ENCODE peak calls at places on chromosomes 4 and X, in ten cellular contexts. One of them, this sample, is unnamed.

GRCh38 chr4:2458546-2459491 is 10.1 kb upstream of the RNF4 start:
- DNase-seq in ovary: no peak
- DNase-seq in BE2C: peak; percentile 53
- DNase-seq in Calu3: no peak
- DNase-seq in testis: no peak
- DNase-seq in foreskin fibroblast: no peak
- DNase-seq in prostate gland: no peak
- DNase-seq in MCF 10A: no peak
- DNase-seq in HCT116: no peak
- DNase-seq in cardiac fibroblast: no peak
- DNase-seq in this sample: peak; percentile 48

GRCh38 chr4:3241905-3242304 is 7.1 kb upstream of the MSANTD1 start:
- DNase-seq in ovary: peak; percentile 77
- DNase-seq in BE2C: no peak
- DNase-seq in Calu3: no peak
- DNase-seq in testis: peak; percentile 45
- DNase-seq in foreskin fibroblast: peak; percentile 79
- DNase-seq in prostate gland: no peak
- DNase-seq in MCF 10A: no peak
- DNase-seq in HCT116: no peak
- DNase-seq in cardiac fibroblast: peak; percentile 82
- DNase-seq in this sample: no peak

GRCh38 chrX:151703487-151703886 is 8.2 kb downstream of the PRRG3 start:
- DNase-seq in ovary: peak; percentile 50
- DNase-seq in BE2C: no peak
- DNase-seq in Calu3: no peak
- DNase-seq in testis: peak; percentile 43
- DNase-seq in foreskin fibroblast: no peak
- DNase-seq in prostate gland: no peak
- DNase-seq in MCF 10A: peak; percentile 52
- DNase-seq in HCT116: no peak
- DNase-seq in cardiac fibroblast: peak; percentile 20
- DNase-seq in this sample: peak; percentile 15

GRCh38 chr4:4852591-4853362 is 6.7 kb upstream of the MSX1 start:
- DNase-seq in ovary: no peak
- DNase-seq in BE2C: peak; percentile 78
- DNase-seq in Calu3: peak; percentile 22
- DNase-seq in testis: peak; percentile 35
- DNase-seq in foreskin fibroblast: peak; percentile 62
- DNase-seq in prostate gland: no peak
- DNase-seq in MCF 10A: peak; percentile 22
- DNase-seq in HCT116: no peak
- DNase-seq in cardiac fibroblast: peak; percentile 60
- DNase-seq in this sample: no peak

GRCh38 chrX:65575024-65575423 is 40.4 kb upstream of the LAS1L start:
- DNase-seq in ovary: no peak
- DNase-seq in BE2C: no peak
- DNase-seq in Calu3: no peak
- DNase-seq in testis: no peak
- DNase-seq in foreskin fibroblast: no peak
- DNase-seq in prostate gland: no peak
- DNase-seq in MCF 10A: peak; percentile 47
- DNase-seq in HCT116: no peak
- DNase-seq in cardiac fibroblast: no peak
- DNase-seq in this sample: no peak

GRCh38 chr4:34202154-34202553 is 2042.2 kb downstream of the ARAP2 start:
- DNase-seq in ovary: no peak
- DNase-seq in BE2C: no peak
- DNase-seq in Calu3: no peak
- DNase-seq in testis: no peak
- DNase-seq in foreskin fibroblast: no peak
- DNase-seq in prostate gland: no peak
- DNase-seq in MCF 10A: no peak
- DNase-seq in HCT116: no peak
- DNase-seq in cardiac fibroblast: no peak
- DNase-seq in this sample: no peak

GRCh38 chr4:128525939-128526630 is 238.5 kb upstream of the PGRMC2 start:
- DNase-seq in ovary: no peak
- DNase-seq in BE2C: no peak
- DNase-seq in Calu3: peak; percentile 15
- DNase-seq in testis: no peak
- DNase-seq in foreskin fibroblast: no peak
- DNase-seq in prostate gland: peak; percentile 29
- DNase-seq in MCF 10A: peak; percentile 73
- DNase-seq in HCT116: no peak
- DNase-seq in cardiac fibroblast: peak; percentile 81
- DNase-seq in this sample: no peak

GRCh38 chrX:47179928-47180255 is 13.7 kb upstream of the UBA1 start:
- DNase-seq in ovary: no peak
- DNase-seq in BE2C: no peak
- DNase-seq in Calu3: no peak
- DNase-seq in testis: no peak
- DNase-seq in foreskin fibroblast: no peak
- DNase-seq in prostate gland: no peak
- DNase-seq in MCF 10A: no peak
- DNase-seq in HCT116: no peak
- DNase-seq in cardiac fibroblast: no peak
- DNase-seq in this sample: no peak

GRCh38 chrX:112760697-112761096 is 79.9 kb downstream of the AMOT start:
- DNase-seq in ovary: no peak
- DNase-seq in BE2C: no peak
- DNase-seq in Calu3: no peak
- DNase-seq in testis: no peak
- DNase-seq in foreskin fibroblast: no peak
- DNase-seq in prostate gland: no peak
- DNase-seq in MCF 10A: no peak
- DNase-seq in HCT116: no peak
- DNase-seq in cardiac fibroblast: no peak
- DNase-seq in this sample: no peak

GRCh38 chr4:40475609-40476008 is 140.5 kb downstream of the CHRNA9 start:
- DNase-seq in ovary: no peak
- DNase-seq in BE2C: no peak
- DNase-seq in Calu3: peak; percentile 34
- DNase-seq in testis: no peak
- DNase-seq in foreskin fibroblast: no peak
- DNase-seq in prostate gland: no peak
- DNase-seq in MCF 10A: no peak
- DNase-seq in HCT116: no peak
- DNase-seq in cardiac fibroblast: no peak
- DNase-seq in this sample: no peak

GRCh38 chrX:117327306-117327705 is 789.3 kb downstream of the KLHL13 start:
- DNase-seq in ovary: no peak
- DNase-seq in BE2C: no peak
- DNase-seq in Calu3: no peak
- DNase-seq in testis: no peak
- DNase-seq in foreskin fibroblast: no peak
- DNase-seq in prostate gland: no peak
- DNase-seq in MCF 10A: no peak
- DNase-seq in HCT116: no peak
- DNase-seq in cardiac fibroblast: no peak
- DNase-seq in this sample: no peak

GRCh38 chr4:128861856-128862518 is 52.5 kb downstream of the JADE1 start:
- DNase-seq in ovary: no peak
- DNase-seq in BE2C: no peak
- DNase-seq in Calu3: no peak
- DNase-seq in testis: no peak
- DNase-seq in foreskin fibroblast: no peak
- DNase-seq in prostate gland: no peak
- DNase-seq in MCF 10A: no peak
- DNase-seq in HCT116: no peak
- DNase-seq in cardiac fibroblast: no peak
- DNase-seq in this sample: no peak

GRCh38 chr4:42371306-42372063 is 25.8 kb upstream of the SHISA3 start:
- DNase-seq in ovary: no peak
- DNase-seq in BE2C: peak; percentile 35
- DNase-seq in Calu3: no peak
- DNase-seq in testis: peak; percentile 37
- DNase-seq in foreskin fibroblast: no peak
- DNase-seq in prostate gland: no peak
- DNase-seq in MCF 10A: peak; percentile 59
- DNase-seq in HCT116: peak; percentile 33
- DNase-seq in cardiac fibroblast: peak; percentile 88
- DNase-seq in this sample: no peak
- TF ChIP-seq CTCF in ovary: no peak
- TF ChIP-seq CTCF in BE2C: peak; percentile 84
- TF ChIP-seq CTCF in Calu3: no peak
- TF ChIP-seq CTCF in testis: peak; percentile 30
- TF ChIP-seq CTCF in foreskin fibroblast: peak; percentile 34
- TF ChIP-seq CTCF in prostate gland: no peak
- TF ChIP-seq CTCF in MCF 10A: peak; percentile 46
- TF ChIP-seq CTCF in HCT116: peak; percentile 51
- TF ChIP-seq CTCF in cardiac fibroblast: peak; percentile 66
- TF ChIP-seq CTCF in this sample: peak; percentile 68

GRCh38 chr4:183256756-183257385 is 63.2 kb downstream of the CLDN22 start:
- DNase-seq in ovary: peak; percentile 54
- DNase-seq in BE2C: peak; percentile 74
- DNase-seq in Calu3: peak; percentile 51
- DNase-seq in testis: peak; percentile 71
- DNase-seq in foreskin fibroblast: peak; percentile 45
- DNase-seq in prostate gland: no peak
- DNase-seq in MCF 10A: peak; percentile 52
- DNase-seq in HCT116: peak; percentile 33
- DNase-seq in cardiac fibroblast: peak; percentile 63
- DNase-seq in this sample: peak; percentile 56
- TF ChIP-seq CTCF in ovary: peak; percentile 52
- TF ChIP-seq CTCF in BE2C: peak; percentile 91
- TF ChIP-seq CTCF in Calu3: peak; percentile 59
- TF ChIP-seq CTCF in testis: peak; percentile 79
- TF ChIP-seq CTCF in foreskin fibroblast: peak; percentile 82
- TF ChIP-seq CTCF in prostate gland: peak; percentile 45
- TF ChIP-seq CTCF in MCF 10A: peak; percentile 73
- TF ChIP-seq CTCF in HCT116: peak; percentile 94
- TF ChIP-seq CTCF in cardiac fibroblast: peak; percentile 95
- TF ChIP-seq CTCF in this sample: peak; percentile 49

DNA sequence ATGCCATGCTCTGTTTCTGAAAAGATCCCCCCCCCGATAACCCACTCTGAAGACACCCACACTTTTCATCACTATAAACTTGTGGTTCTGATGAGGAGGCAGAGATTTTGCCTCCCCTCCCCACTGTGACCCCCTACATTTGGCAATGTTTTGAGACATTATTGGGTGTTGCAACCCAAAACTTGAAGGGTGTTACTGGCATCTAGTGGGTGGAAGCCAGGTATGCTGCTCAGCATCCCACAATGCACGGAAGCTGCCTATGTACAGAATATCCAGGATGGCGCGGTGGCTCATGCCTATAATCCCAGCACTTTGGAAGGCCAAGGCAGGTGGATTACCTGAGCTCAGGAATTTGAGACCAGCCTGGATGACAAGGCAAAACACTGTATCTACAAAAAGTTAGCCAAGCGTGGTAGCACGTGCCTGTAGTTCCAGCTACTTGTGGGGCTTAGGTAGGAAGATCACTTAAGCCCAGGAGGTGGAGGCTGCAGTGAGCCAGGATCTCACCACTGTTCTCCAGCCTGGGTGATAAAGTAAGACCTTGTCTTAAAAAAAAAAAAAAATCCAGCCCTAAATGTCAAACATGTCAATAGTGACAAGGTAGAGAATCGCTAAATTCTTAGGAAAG is 87.3 kb downstream of the SCD5 start:
- DNase-seq in ovary: no peak
- DNase-seq in BE2C: no peak
- DNase-seq in Calu3: no peak
- DNase-seq in testis: no peak
- DNase-seq in foreskin fibroblast: no peak
- DNase-seq in prostate gland: no peak
- DNase-seq in MCF 10A: no peak
- DNase-seq in HCT116: no peak
- DNase-seq in cardiac fibroblast: no peak
- DNase-seq in this sample: peak; percentile 74
- TF ChIP-seq CTCF in ovary: no peak
- TF ChIP-seq CTCF in BE2C: peak; percentile 23
- TF ChIP-seq CTCF in Calu3: no peak
- TF ChIP-seq CTCF in testis: no peak
- TF ChIP-seq CTCF in foreskin fibroblast: no peak
- TF ChIP-seq CTCF in prostate gland: no peak
- TF ChIP-seq CTCF in MCF 10A: no peak
- TF ChIP-seq CTCF in HCT116: no peak
- TF ChIP-seq CTCF in cardiac fibroblast: no peak
- TF ChIP-seq CTCF in this sample: no peak

GRCh38 chrX:71871367-71871766 is 39.3 kb upstream of the NHSL2 start:
- DNase-seq in ovary: no peak
- DNase-seq in BE2C: no peak
- DNase-seq in Calu3: peak; percentile 44
- DNase-seq in testis: no peak
- DNase-seq in foreskin fibroblast: no peak
- DNase-seq in prostate gland: no peak
- DNase-seq in MCF 10A: peak; percentile 65
- DNase-seq in HCT116: no peak
- DNase-seq in cardiac fibroblast: peak; percentile 48
- DNase-seq in this sample: no peak

GRCh38 chrX:71867680-71868079 is 43.0 kb upstream of the NHSL2 start:
- DNase-seq in ovary: no peak
- DNase-seq in BE2C: no peak
- DNase-seq in Calu3: no peak
- DNase-seq in testis: no peak
- DNase-seq in foreskin fibroblast: no peak
- DNase-seq in prostate gland: no peak
- DNase-seq in MCF 10A: no peak
- DNase-seq in HCT116: no peak
- DNase-seq in cardiac fibroblast: no peak
- DNase-seq in this sample: no peak

GRCh38 chrX:71872542-71873458 is 37.8 kb upstream of the NHSL2 start:
- DNase-seq in ovary: no peak
- DNase-seq in BE2C: no peak
- DNase-seq in Calu3: no peak
- DNase-seq in testis: no peak
- DNase-seq in foreskin fibroblast: no peak
- DNase-seq in prostate gland: no peak
- DNase-seq in MCF 10A: no peak
- DNase-seq in HCT116: no peak
- DNase-seq in cardiac fibroblast: no peak
- DNase-seq in this sample: no peak

GRCh38 chrX:71873459-71873833 is 37.2 kb upstream of the NHSL2 start:
- DNase-seq in ovary: no peak
- DNase-seq in BE2C: no peak
- DNase-seq in Calu3: no peak
- DNase-seq in testis: no peak
- DNase-seq in foreskin fibroblast: no peak
- DNase-seq in prostate gland: no peak
- DNase-seq in MCF 10A: no peak
- DNase-seq in HCT116: no peak
- DNase-seq in cardiac fibroblast: no peak
- DNase-seq in this sample: no peak

DNA sequence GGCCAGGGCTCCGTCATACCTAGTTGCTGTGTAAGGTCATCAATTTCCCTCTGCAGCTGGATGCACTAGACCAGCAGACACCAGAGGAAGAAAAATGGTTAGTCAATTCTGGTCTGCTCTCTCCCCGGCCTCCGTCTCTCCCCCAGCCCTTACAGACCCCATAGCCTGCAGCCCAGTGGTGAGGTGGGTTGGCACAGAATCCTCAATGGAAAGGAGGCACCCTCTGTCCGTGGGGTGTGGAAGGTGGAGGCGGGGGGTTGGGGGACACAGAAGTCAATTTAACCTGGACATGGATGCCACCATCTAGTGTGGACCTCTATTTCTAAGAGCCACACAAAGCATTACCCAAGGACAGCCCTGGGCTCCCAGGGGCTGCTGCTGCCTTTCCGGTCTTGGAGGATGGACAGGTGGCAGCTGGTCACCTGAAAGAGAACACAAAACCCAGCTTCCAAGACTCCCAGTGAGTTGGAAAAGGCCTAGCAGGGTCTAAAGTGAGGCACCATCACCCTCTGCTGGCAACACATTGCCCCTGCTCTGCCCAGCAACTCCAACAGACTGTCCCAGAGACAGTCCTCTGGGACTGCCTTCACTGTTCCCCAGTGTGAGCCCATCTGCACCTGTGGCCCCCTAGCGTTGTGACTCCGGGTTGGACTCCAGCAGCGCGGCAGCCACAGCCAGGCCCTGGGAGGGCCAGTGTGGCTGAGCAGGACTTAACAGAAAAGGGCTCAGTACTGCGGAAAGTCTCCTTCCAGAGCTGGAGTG is 40.1 kb upstream of the NHSL2 start:
- DNase-seq in ovary: no peak
- DNase-seq in BE2C: peak; percentile 76
- DNase-seq in Calu3: peak; percentile 57
- DNase-seq in testis: peak; percentile 20
- DNase-seq in foreskin fibroblast: peak; percentile 0
- DNase-seq in prostate gland: no peak
- DNase-seq in MCF 10A: peak; percentile 60
- DNase-seq in HCT116: peak; percentile 39
- DNase-seq in cardiac fibroblast: peak; percentile 6
- DNase-seq in this sample: no peak
- TF ChIP-seq CTCF in ovary: no peak
- TF ChIP-seq CTCF in BE2C: peak; percentile 62
- TF ChIP-seq CTCF in Calu3: no peak
- TF ChIP-seq CTCF in testis: no peak
- TF ChIP-seq CTCF in foreskin fibroblast: no peak
- TF ChIP-seq CTCF in prostate gland: no peak
- TF ChIP-seq CTCF in MCF 10A: no peak
- TF ChIP-seq CTCF in HCT116: peak; percentile 69
- TF ChIP-seq CTCF in cardiac fibroblast: no peak
- TF ChIP-seq CTCF in this sample: no peak